ENCODE peak calls at places on chromosomes 2 and 18, in seven cellular contexts. H is A673, A is tibial artery, X is left lung, P is kidney, L is PC-9, G is cardiac muscle cell. Z is an unnamed sample.

GRCh38 chr2:138087761-138088602 is 123.7 kb downstream of the HNMT start:
- DNase-seq in H (peak), A (no peak), X (no peak), P (peak), L (no peak), G (no peak), Z (no peak)

GRCh38 chr2:69563021-69563420 is 80.5 kb downstream of the AAK1 start:
- DNase-seq in H (no peak), A (no peak), X (no peak), P (no peak), L (no peak), G (no peak), Z (no peak)

GRCh38 chr2:231601356-231602229 is 8.9 kb downstream of the TEX44 start:
- DNase-seq in H (peak), A (peak), X (peak), P (peak), L (peak), G (peak), Z (peak)

GRCh38 chr2:137168564-137168963 is 403.2 kb downstream of the THSD7B start:
- DNase-seq in H (no peak), A (no peak), X (no peak), P (no peak), L (no peak), G (no peak), Z (no peak)

GRCh38 chr2:100239513-100240210 is 82.6 kb downstream of the LONRF2 start:
- DNase-seq in H (no peak), A (no peak), X (no peak), P (no peak), L (no peak), G (no peak), Z (no peak)

GRCh38 chr2:113211226-113212105 is 37.7 kb downstream of the PSD4 start:
- DNase-seq in H (no peak), A (peak), X (no peak), P (no peak), L (peak), G (no peak), Z (no peak)

GRCh38 chr2:96860065-96861029 is 2.5 kb upstream of the ANKRD39 start:
- DNase-seq in H (no peak), A (no peak), X (no peak), P (peak), L (no peak), G (no peak), Z (no peak)

GRCh38 chr2:99865217-99865569 is 277.2 kb downstream of the AFF3 start:
- DNase-seq in H (no peak), A (no peak), X (no peak), P (no peak), L (no peak), G (no peak), Z (no peak)

GRCh38 chr18:48806551-48807261 is 144.1 kb downstream of the SMAD7 start:
- DNase-seq in H (peak), A (peak), X (peak), P (no peak), L (no peak), G (no peak), Z (no peak)

GRCh38 chr2:224062481-224063307 is 23.6 kb upstream of the SERPINE2 start:
- DNase-seq in H (no peak), A (no peak), X (no peak), P (no peak), L (no peak), G (no peak), Z (no peak)

GRCh38 chr2:149885946-149886345 is 298.4 kb upstream of the MMADHC start:
- DNase-seq in H (no peak), A (no peak), X (no peak), P (no peak), L (no peak), G (no peak), Z (no peak)

GRCh38 chr18:62555135-62555534 is 32.3 kb downstream of the ZCCHC2 start:
- DNase-seq in H (peak), A (no peak), X (no peak), P (no peak), L (no peak), G (peak), Z (no peak)

GRCh38 chr18:6593142-6593889 is 136.2 kb upstream of the ARHGAP28 start:
- DNase-seq in H (no peak), A (no peak), X (no peak), P (no peak), L (no peak), G (no peak), Z (no peak)

GRCh38 chr2:215332876-215333600 is 21.2 kb downstream of the ATIC start:
- DNase-seq in H (no peak), A (no peak), X (no peak), P (no peak), L (no peak), G (no peak), Z (no peak)

GRCh38 chr2:197852127-197852526 is 47.7 kb downstream of the PLCL1 start:
- DNase-seq in H (no peak), A (no peak), X (no peak), P (no peak), L (no peak), G (no peak), Z (peak)

GRCh38 chr2:135952891-135953290 is 32.5 kb downstream of the DARS1 start:
- DNase-seq in H (peak), A (no peak), X (no peak), P (no peak), L (no peak), G (peak), Z (no peak)

GRCh38 chr2:111709321-111709720 is 174.7 kb downstream of the ANAPC1 start:
- DNase-seq in H (no peak), A (no peak), X (no peak), P (no peak), L (no peak), G (no peak), Z (no peak)

GRCh38 chr2:237472909-237473308 is 14.1 kb upstream of the MLPH start:
- DNase-seq in H (no peak), A (no peak), X (no peak), P (no peak), L (no peak), G (no peak), Z (no peak)

DNA sequence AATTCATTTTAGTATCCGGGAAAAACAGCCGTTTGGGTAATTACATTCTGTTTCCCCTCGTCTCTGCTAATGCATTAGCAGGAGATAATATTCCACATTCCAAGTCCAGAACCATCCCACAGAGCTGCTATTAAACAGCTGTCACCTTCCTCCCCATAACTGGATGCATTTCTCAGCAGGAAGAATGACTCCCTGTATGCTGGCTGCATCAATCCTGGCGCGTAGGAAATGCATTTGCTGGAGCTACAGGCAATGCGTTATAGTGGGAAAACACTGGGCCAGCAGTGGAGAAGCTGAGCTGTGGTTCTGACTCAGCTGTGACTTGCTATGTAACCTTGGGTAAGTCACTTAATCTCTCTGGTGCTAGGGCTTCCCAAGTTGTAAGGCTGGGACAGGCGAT is 246.0 kb downstream of the CLIP4 start:
- DNase-seq in H (peak), A (no peak), X (no peak), P (no peak), L (no peak), G (peak), Z (no peak)
- H3K4me3 ChIP-seq in H (no peak), A (no peak), X (no peak), P (no peak), L (no peak), G (no peak), Z (no peak)

DNA sequence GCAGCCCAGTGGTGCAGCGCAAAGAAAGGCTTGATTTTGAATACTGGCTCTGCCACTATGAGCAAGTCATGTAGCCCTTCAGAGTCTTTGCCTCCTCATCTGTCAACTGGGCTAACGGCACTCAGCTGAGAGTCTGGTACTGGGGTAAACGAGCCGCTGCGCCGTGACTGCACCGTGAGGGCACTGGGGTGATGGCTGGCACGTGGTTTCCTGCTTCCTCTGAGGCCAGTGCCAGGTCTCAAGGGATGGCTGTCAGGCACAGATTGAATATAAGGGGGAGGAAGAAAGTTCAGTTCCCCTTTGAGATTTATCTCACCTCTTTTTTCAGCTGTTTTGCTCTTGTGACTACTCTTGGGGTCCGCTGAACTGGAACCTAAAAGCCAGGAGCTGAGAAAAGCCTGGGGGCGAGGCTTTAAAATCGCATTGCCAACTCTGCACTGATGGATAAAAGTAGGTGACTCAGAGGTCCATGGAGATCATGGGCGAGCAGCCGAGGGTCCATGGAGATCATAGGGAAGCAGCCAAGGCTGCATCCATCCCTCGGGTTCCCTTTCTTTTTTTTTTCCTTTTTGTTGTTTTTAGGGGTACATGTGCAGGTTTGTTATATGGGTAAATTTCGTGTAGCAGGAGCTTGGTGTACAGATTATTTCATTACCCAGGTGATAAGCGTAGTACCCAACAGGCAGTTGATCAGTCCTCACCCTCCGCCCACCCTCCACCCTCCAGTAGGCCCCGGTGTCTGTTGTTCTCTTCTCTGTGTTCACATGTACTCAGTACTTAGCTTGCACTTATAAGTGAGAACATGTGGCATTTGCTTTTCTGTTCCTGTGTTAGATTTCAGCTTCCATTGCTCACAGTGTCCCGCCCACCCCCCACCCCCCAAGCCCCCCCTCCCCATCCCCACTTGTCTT is 114.3 kb downstream of the SPP2 start:
- DNase-seq in H (no peak), A (no peak), X (no peak), P (peak), L (no peak), G (no peak), Z (no peak)
- H3K27ac ChIP-seq in H (no peak), A (no peak), X (no peak), P (no peak), L (no peak), G (no peak), Z (no peak)

DNA sequence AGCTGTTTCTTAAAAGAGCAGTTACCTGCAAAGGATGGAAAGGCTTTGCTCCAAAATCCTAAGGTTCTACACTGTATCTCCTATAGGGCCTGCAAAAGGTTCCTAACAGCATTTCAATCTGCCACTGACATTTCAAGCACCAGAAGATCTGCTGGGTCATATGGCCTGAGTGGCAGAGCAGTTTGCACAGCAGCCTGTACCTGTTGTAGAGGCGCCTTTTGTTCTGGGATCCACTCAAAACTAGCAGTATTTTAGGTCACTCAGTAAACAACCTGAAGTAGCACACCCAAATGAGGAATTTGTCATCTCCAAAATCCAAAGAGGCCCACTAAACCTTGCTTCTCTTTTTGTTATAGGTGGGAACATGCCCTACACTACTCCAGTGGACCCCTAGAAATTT is 6.2 kb downstream of the FAM210A start:
- DNase-seq in H (no peak), A (no peak), X (no peak), P (no peak), L (no peak), G (no peak), Z (no peak)
- H3K4me3 ChIP-seq in H (no peak), A (no peak), X (no peak), P (no peak), L (no peak), G (no peak), Z (no peak)

GRCh38 chr2:12761109-12761508 is 44.4 kb downstream of the TRIB2 start:
- DNase-seq in H (peak), A (no peak), X (no peak), P (no peak), L (no peak), G (no peak), Z (no peak)

GRCh38 chr2:12755384-12755783 is 38.6 kb downstream of the TRIB2 start:
- DNase-seq in H (no peak), A (no peak), X (no peak), P (no peak), L (no peak), G (no peak), Z (no peak)

GRCh38 chr2:12762976-12763375 is 46.2 kb downstream of the TRIB2 start:
- DNase-seq in H (no peak), A (no peak), X (no peak), P (no peak), L (no peak), G (no peak), Z (peak)

GRCh38 chr2:12762337-12762736 is 45.6 kb downstream of the TRIB2 start:
- DNase-seq in H (no peak), A (no peak), X (no peak), P (no peak), L (no peak), G (no peak), Z (no peak)

GRCh38 chr2:12759248-12759647 is 42.5 kb downstream of the TRIB2 start:
- DNase-seq in H (peak), A (no peak), X (no peak), P (no peak), L (peak), G (peak), Z (no peak)
- H3K27ac ChIP-seq in H (no peak), A (no peak), X (peak), P (no peak), L (peak), G (no peak), Z (no peak)

DNA sequence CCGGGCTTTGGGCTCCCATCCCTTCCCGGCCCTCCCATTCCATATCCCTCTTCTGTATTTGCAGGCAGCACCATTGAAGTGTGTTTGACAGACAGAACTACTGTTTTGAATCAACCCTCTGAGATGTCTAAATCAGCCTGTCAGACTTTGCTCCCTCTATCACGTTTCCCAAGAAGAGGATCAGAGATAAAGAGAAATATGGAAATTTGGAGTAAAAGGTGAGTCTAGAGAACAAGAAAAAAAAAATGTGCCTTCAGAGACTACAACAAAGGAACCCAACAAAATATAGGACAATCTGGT is 133.4 kb upstream of the NCK2 start:
- DNase-seq in H (no peak), A (no peak), X (no peak), P (no peak), L (no peak), G (no peak), Z (no peak)
- H3K4me3 ChIP-seq in H (no peak), A (no peak), X (no peak), P (no peak), L (no peak), G (no peak), Z (no peak)

GRCh38 chr2:222424281-222424728 is at the start of gene SGPP2:
- DNase-seq in H (no peak), A (no peak), X (peak), P (peak), L (peak), G (no peak), Z (no peak)

GRCh38 chr2:222423186-222423585 is 1.2 kb upstream of the SGPP2 start:
- DNase-seq in H (no peak), A (no peak), X (no peak), P (no peak), L (no peak), G (no peak), Z (no peak)

GRCh38 chr2:222421626-222422025 is 2.7 kb upstream of the SGPP2 start:
- DNase-seq in H (no peak), A (no peak), X (no peak), P (no peak), L (no peak), G (no peak), Z (no peak)

GRCh38 chr2:222424729-222425671 is 657 bp downstream of the SGPP2 start:
- DNase-seq in H (no peak), A (no peak), X (no peak), P (peak), L (peak), G (peak), Z (peak)

GRCh38 chr2:222423632-222424280 is 587 bp upstream of the SGPP2 start:
- DNase-seq in H (no peak), A (no peak), X (peak), P (peak), L (peak), G (peak), Z (no peak)
- H3K27ac ChIP-seq in H (no peak), A (no peak), X (peak), P (peak), L (no peak), G (peak), Z (no peak)